ENCODE peak calls at places on chromosomes 16 and 17, in six cellular contexts. K is dorsolateral prefrontal cortex, S is left lung, H is thoracic aorta, Q is heart left ventricle, V is left ventricle myocardium inferior. C is an unnamed sample.
A peak's percentile ranks its signal among the peaks of the same experiment; 100 is the strongest.

GRCh38 chr16:54654429-54654828 is 276.2 kb upstream of the IRX5 start:
- DNase-seq in V (no peak), H (no peak), K (no peak), Q (no peak), S (no peak), C (no peak)

GRCh38 chr17:17354560-17355357 is 51.6 kb downstream of the NT5M start:
- DNase-seq in Q (peak; percentile 71), S (peak; percentile 66), V (peak; percentile 63), H (peak; percentile 19), K (peak; percentile 64), C (no peak)

GRCh38 chr17:14715531-14715930 is 414.6 kb downstream of the HS3ST3B1 start:
- DNase-seq in K (no peak), Q (no peak), S (no peak), V (no peak), H (no peak), C (no peak)

GRCh38 chr17:65559802-65560627 is 1.4 kb downstream of the AXIN2 start:
- DNase-seq in H (no peak), Q (peak; percentile 63), V (peak; percentile 41), K (no peak), S (no peak), C (no peak)

GRCh38 chr17:67639997-67640396 is 77.7 kb upstream of the NOL11 start:
- DNase-seq in Q (peak; percentile 36), H (no peak), K (no peak), S (no peak), V (no peak), C (no peak)

GRCh38 chr16:89146211-89147005 is 25.1 kb upstream of the CDH15 start:
- DNase-seq in H (no peak), K (peak; percentile 37), S (no peak), V (no peak), Q (peak; percentile 12), C (no peak)

GRCh38 chr16:578232-578869 is 8.6 kb downstream of the PIGQ start:
- DNase-seq in H (no peak), Q (no peak), V (no peak), K (no peak), S (no peak), C (no peak)

GRCh38 chr17:51820252-51820651 is 338.3 kb downstream of the CA10 start:
- DNase-seq in H (no peak), Q (no peak), S (no peak), K (no peak), V (no peak), C (no peak)

GRCh38 chr16:54547052-54547451 is 260.5 kb upstream of the IRX3 start:
- DNase-seq in K (no peak), H (no peak), S (no peak), Q (no peak), V (no peak), C (no peak)

GRCh38 chr17:73643012-73643845 is 1.0 kb downstream of the SDK2 start:
- DNase-seq in V (peak; percentile 23), Q (peak; percentile 56), H (no peak), K (peak; percentile 70), S (no peak), C (no peak)

GRCh38 chr16:81729451-81729850 is 49.6 kb upstream of the PLCG2 start:
- DNase-seq in V (no peak), Q (no peak), K (no peak), H (no peak), S (no peak), C (no peak)

GRCh38 chr17:57985675-57985974 is 2.4 kb downstream of the VEZF1 start:
- DNase-seq in Q (no peak), S (no peak), H (no peak), V (no peak), K (no peak), C (no peak)

GRCh38 chr17:18071751-18072150 is 16.0 kb upstream of the DRG2 start:
- DNase-seq in Q (no peak), V (no peak), K (no peak), H (no peak), S (no peak), C (no peak)

GRCh38 chr17:67095803-67096202 is 51.4 kb downstream of the CACNG1 start:
- DNase-seq in H (no peak), V (no peak), K (no peak), Q (no peak), S (no peak), C (no peak)

GRCh38 chr16:35131429-35131828 is 1672.0 kb downstream of the TP53TG3F start:
- DNase-seq in H (no peak), V (no peak), K (no peak), Q (no peak), S (no peak), C (no peak)

GRCh38 chr17:76493505-76494167 is 7.6 kb downstream of the RHBDF2 start:
- DNase-seq in S (no peak), K (peak; percentile 74), H (no peak), V (no peak), Q (no peak), C (no peak)

GRCh38 chr16:50265260-50265659 is 1.1 kb upstream of the ADCY7 start:
- DNase-seq in S (peak; percentile 41), V (no peak), K (peak; percentile 35), H (no peak), Q (no peak), C (no peak)

GRCh38 chr17:62163847-62164246 is 98.8 kb upstream of the MED13 start:
- DNase-seq in H (no peak), K (no peak), S (no peak), V (no peak), Q (no peak), C (no peak)

GRCh38 chr16:368388-369158 is 1.8 kb downstream of the MRPL28 start:
- DNase-seq in Q (no peak), S (no peak), H (no peak), V (no peak), K (no peak), C (no peak)

GRCh38 chr16:48592839-48593429 is 17.0 kb downstream of the N4BP1 start:
- DNase-seq in V (no peak), H (no peak), Q (no peak), K (no peak), S (no peak), C (no peak)

GRCh38 chr17:75518201-75518600 is 1.9 kb downstream of the TSEN54 start:
- DNase-seq in K (no peak), V (no peak), H (no peak), Q (no peak), S (no peak), C (no peak)

GRCh38 chr17:7523033-7523432 is 25.8 kb upstream of the TNFSF12 start:
- DNase-seq in K (no peak), V (no peak), H (no peak), Q (peak; percentile 43), S (no peak), C (no peak)

GRCh38 chr17:39178516-39178915 is 12.6 kb upstream of the ARL5C start:
- DNase-seq in H (no peak), S (no peak), Q (no peak), V (no peak), K (no peak), C (no peak)

GRCh38 chr17:5381542-5381941 is 37.9 kb downstream of the NUP88 start:
- DNase-seq in S (no peak), K (no peak), H (no peak), Q (no peak), V (no peak), C (no peak)

DNA sequence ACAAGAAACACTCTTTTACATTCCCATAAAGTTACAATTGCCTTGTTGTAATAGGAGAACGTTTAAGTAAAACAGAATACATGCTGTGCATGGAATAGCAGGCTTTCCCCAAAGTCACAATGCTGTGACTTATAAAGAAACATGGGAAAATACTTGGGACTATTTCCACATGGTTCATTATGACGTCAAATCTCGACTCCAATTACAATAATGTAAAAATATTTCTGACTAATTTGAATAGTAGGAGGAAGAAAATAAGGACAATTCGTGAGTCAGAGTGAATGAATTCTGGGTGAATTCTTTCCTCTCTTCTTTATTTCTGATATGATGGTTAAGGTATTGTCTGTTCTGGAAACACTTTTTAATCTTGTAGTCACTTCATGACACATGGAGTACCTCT is 52.8 kb downstream of the CDH11 start:
- DNase-seq in H (no peak), K (no peak), S (no peak), Q (no peak), V (no peak), C (no peak)
- H3K27ac ChIP-seq in H (no peak overlapping the region), K (no peak overlapping the region), S (peak overlapping the region; percentile 51), Q (no peak overlapping the region), V (no peak overlapping the region), C (no peak overlapping the region)

DNA sequence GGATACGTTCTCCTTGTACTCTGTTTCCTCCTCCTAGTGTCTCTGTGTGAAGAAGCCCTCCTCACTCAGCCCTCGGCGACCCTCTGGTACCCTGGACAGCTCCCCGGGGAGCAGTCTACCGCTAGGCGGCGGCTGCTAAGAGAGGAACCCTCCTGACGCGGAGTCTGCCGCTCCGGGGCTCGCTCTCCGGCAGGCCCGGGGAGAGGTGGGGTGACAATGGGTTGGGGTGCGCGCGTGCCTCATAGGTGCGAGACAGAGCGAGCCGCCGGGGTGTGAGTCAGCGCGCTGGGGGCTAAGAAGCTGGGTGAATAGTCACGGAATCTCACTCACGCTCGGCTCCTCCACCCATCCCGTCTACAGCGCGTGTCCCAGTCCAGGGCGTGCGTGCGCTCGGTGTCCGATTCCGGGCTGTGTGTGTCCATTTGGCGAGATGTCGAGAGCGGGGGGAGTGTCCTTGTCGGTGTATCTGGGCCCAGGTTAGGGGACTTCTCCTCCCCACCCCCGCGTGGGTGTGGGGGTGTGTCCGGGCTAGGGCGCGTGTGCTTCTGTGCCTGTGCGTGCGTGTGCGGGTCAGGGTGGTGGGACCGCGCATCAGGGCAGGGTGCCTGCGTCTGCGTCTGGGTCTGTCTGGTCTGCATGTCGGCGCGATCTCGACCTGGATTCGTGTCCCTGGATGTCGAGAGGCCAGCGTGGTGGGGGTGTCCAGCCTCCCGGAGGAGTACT is 578 bp upstream of the HS3ST2 start:
- DNase-seq in K (peak; percentile 86), V (peak; percentile 42), Q (peak; percentile 51), H (peak; percentile 27), S (peak; percentile 55), C (no peak)
- TF ChIP-seq CTCF in K (peak; percentile 63), V (peak; percentile 67), Q (peak; percentile 58), H (peak; percentile 77), S (peak; percentile 42), C (no peak)

GRCh38 chr17:78829477-78829876 is 11.1 kb downstream of the USP36 start:
- DNase-seq in S (no peak), Q (no peak), V (no peak), K (no peak), H (no peak), C (no peak)
- H3K27me3 ChIP-seq in S (no peaks in the 10 kb centered on the region), Q (no peaks in the 10 kb centered on the region), V (no peaks in the 10 kb centered on the region), K (no peaks in the 10 kb centered on the region), H (no peaks in the 10 kb centered on the region), C (no peaks in the 10 kb centered on the region)

GRCh38 chr16:68298312-68298711 is 12.4 kb downstream of the SLC7A6OS start:
- DNase-seq in V (no peak), Q (no peak), K (no peak), S (no peak), H (no peak), C (no peak)
- H3K27ac ChIP-seq in V (peak overlapping the region; percentile 73), Q (peak overlapping the region; percentile 66), K (peak overlapping the region; percentile 25), S (no peak overlapping the region), H (no peak overlapping the region), C (peak overlapping the region; percentile 69)

GRCh38 chr17:45351831-45352230 is 35.0 kb upstream of the MAP3K14 start:
- DNase-seq in V (no peak), H (no peak), Q (no peak), S (no peak), K (no peak), C (no peak)
- TF ChIP-seq CTCF in V (no peak), H (no peak), Q (no peak), S (no peak), K (no peak), C (no peak)

C was measured in esophagus squamous epithelium.